ENCODE peak calls at places on chromosomes 13 and 19, in five cellular contexts. C is GM12878, U is HepG2, J is NT2/D1, S is H1. Q is an unnamed sample.

GRCh38 chr19:35013047-35013819 is 13.1 kb downstream of the GRAMD1A start:
- DNase-seq in C (no peak), U (peak), J (peak), S (peak), Q (peak)

GRCh38 chr13:106499905-106500304 is 35.6 kb downstream of the EFNB2 start:
- DNase-seq in C (peak), U (no peak), J (no peak), S (no peak), Q (no peak)

GRCh38 chr13:27678306-27679040 is 56.8 kb downstream of the POLR1D start:
- DNase-seq in C (no peak), U (no peak), J (no peak), S (no peak), Q (no peak)

GRCh38 chr19:13986348-13986904 is 19.7 kb downstream of the RFX1 start:
- DNase-seq in C (peak), U (no peak), J (peak), S (peak), Q (no peak)

GRCh38 chr13:80386001-80386400 is 45.1 kb upstream of the SPRY2 start:
- DNase-seq in C (no peak), U (no peak), J (no peak), S (no peak), Q (no peak)

GRCh38 chr13:40187836-40188591 is 478.4 kb downstream of the FOXO1 start:
- DNase-seq in C (no peak), U (no peak), J (no peak), S (no peak), Q (peak)

GRCh38 chr19:29777916-29778315 is 33.9 kb upstream of the CCNE1 start:
- DNase-seq in C (no peak), U (no peak), J (no peak), S (no peak), Q (no peak)

GRCh38 chr19:49786432-49786831 is 19.6 kb downstream of the AP2A1 start:
- DNase-seq in C (no peak), U (no peak), J (no peak), S (no peak), Q (no peak)

GRCh38 chr19:27905074-27905473 is 1307.9 kb downstream of the UQCRFS1 start:
- DNase-seq in C (no peak), U (no peak), J (no peak), S (no peak), Q (no peak)

GRCh38 chr19:46992699-46993535 is 26.7 kb upstream of the NPAS1 start:
- DNase-seq in C (no peak), U (no peak), J (no peak), S (no peak), Q (no peak)

GRCh38 chr13:28505543-28506135 is 10.7 kb upstream of the FLT1 start:
- DNase-seq in C (no peak), U (no peak), J (no peak), S (peak), Q (no peak)

GRCh38 chr13:85363504-85363903 is 435.7 kb downstream of the SLITRK6 start:
- DNase-seq in C (no peak), U (no peak), J (no peak), S (no peak), Q (peak)

GRCh38 chr19:43595605-43595998 is 332 bp downstream of the IRGQ start:
- DNase-seq in C (no peak), U (no peak), J (no peak), S (peak), Q (no peak)

GRCh38 chr13:44280461-44280860 is 93.2 kb upstream of the SERP2 start:
- DNase-seq in C (no peak), U (peak), J (no peak), S (no peak), Q (no peak)

GRCh38 chr19:18847516-18848463 is 16.0 kb downstream of the UPF1 start:
- DNase-seq in C (no peak), U (no peak), J (no peak), S (no peak), Q (no peak)
- TF ChIP-seq SUZ12 in C (no peak), U (no peak), J (no peak), S (no peak), Q (no peak)

GRCh38 chr19:18282021-18282787 is 782 bp upstream of the JUND start:
- DNase-seq in C (no peak), U (peak), J (no peak), S (no peak), Q (no peak)

GRCh38 chr19:18279266-18279515 is 2.2 kb downstream of the JUND start:
- DNase-seq in C (no peak), U (no peak), J (no peak), S (no peak), Q (no peak)

GRCh38 chr19:18279516-18280246 is 1.7 kb downstream of the JUND start:
- DNase-seq in C (peak), U (peak), J (peak), S (peak), Q (peak)

GRCh38 chr19:18281082-18282020 is at the start of gene JUND:
- DNase-seq in C (peak), U (peak), J (peak), S (peak), Q (peak)

DNA sequence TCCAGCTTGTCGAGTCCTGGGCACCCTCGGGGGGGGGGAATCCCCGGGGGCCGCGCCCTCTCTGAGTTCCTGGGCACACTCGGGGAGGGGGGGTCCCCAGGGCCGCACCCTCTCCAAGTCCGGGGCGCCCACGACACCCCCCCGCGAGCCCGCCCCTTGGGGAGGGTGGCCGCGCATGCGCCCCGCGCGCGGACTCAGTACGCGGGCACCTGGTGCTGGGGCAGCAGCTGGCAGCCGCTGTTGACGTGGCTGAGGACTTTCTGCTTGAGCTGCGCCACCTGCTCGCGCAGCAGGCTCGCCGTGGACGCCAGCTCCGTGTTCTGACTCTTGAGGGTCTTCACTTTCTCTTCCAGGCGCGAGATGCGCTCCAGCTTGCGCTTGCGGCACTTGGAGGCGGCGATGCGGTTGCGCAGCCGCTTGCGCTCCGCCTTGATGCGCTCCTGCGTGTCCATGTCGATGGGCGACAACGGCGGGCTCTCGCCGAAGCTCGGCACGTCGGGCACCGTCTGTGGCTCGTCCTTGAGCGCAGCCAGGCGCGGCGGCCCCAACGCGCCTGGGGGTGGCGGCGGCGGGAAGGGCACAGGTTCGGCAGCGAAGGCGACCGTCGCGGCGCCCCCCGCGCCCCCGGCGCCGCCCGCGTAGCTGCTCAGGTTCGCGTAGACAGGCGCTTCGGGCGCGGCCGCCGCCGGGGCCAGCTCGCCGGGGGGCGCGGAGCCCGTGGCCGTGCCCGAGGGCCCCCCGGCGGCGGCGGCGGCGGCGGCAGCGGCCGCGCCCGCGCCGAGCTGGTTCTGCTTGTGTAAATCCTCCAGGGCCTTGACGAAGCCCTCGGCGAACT is 958 bp downstream of the JUND start:
- DNase-seq in C (no peak), U (peak), J (no peak), S (peak), Q (peak)
- TF ChIP-seq SUZ12 in C (no peak), U (no peak), J (no peak), S (no peak), Q (no peak)

GRCh38 chr13:97002581-97002980 is 8.3 kb upstream of the OXGR1 start:
- DNase-seq in C (no peak), U (no peak), J (no peak), S (no peak), Q (no peak)

GRCh38 chr13:97001641-97002040 is 7.4 kb upstream of the OXGR1 start:
- DNase-seq in C (no peak), U (no peak), J (no peak), S (no peak), Q (no peak)

GRCh38 chr13:97004886-97005285 is 10.6 kb upstream of the OXGR1 start:
- DNase-seq in C (no peak), U (no peak), J (no peak), S (no peak), Q (no peak)

GRCh38 chr13:97004096-97004876 is 10.0 kb upstream of the OXGR1 start:
- DNase-seq in C (no peak), U (peak), J (no peak), S (no peak), Q (no peak)

DNA sequence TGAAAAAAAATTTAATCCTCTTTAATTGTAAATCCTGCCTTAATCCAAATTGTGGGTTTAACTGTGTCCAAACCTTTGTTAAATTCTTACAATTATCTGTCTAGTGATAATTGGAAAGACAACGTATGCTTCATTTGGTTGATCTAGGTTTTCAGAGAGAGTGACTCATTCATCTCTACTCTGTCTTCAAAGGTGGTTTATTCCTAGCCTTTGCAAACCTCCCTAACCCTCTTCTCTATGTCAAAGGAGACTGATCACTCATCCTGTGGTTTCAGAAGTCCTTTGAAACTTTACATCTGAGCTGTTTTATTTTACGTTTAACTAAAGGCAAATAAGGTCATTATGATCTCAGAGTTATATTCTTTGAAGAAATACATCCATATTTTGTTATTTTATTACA is 8.8 kb upstream of the OXGR1 start:
- DNase-seq in C (no peak), U (no peak), J (no peak), S (no peak), Q (no peak)
- TF ChIP-seq SUZ12 in C (no peak), U (no peak), J (no peak), S (no peak), Q (no peak)

GRCh38 chr13:34076319-34076718 is 258.4 kb downstream of the RFC3 start:
- DNase-seq in C (no peak), U (no peak), J (no peak), S (no peak), Q (no peak)
- TF ChIP-seq SUZ12 in C (no peak), U (no peak), J (no peak), S (no peak), Q (no peak)

DNA sequence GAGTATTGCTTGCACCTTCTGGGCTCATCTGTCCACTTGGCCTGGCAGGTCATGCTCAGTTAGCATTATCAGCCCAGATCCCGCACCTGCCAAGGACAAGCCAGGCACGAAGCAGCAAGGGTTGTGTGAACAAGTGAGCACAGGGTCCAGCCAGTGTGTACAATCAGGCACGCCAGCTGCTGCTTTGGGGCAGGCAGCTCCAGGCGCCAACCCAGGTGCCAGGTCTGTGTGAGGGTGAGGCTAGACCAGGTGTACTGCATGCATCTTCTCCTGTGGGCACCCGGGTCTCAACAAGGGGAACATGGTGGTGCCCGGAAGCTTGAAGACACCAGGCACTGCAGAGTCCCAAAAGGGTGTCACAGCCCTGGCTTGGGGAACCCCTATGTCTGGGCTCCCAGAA is 1446.8 kb downstream of the PCDH9 start:
- DNase-seq in C (no peak), U (no peak), J (no peak), S (no peak), Q (no peak)
- TF ChIP-seq SUZ12 in C (no peak), U (no peak), J (no peak), S (no peak), Q (no peak)

Q was measured in HEK293T.